ENCODE peak calls at places on chromosome 18, in nine cellular contexts. T is fibroblast of lung, M is K562, D is GM23248, H is GM23338, K is neural progenitor cell, O is OCI-LY7, X is HepG2, R is hepatocyte. W is an unnamed sample. For H3K36me3 and H3K79me2, the result is how much of the 10 kb centered on the place peaks cover.

GRCh38 chr18:48191494-48191893 is 217.7 kb downstream of the ZBTB7C start:
- DNase-seq in D (no peak), K (peak), M (no peak), X (no peak), O (no peak), H (no peak), R (no peak), T (no peak), W (no peak)

GRCh38 chr18:58525928-58526424 is 102.9 kb downstream of the ALPK2 start:
- DNase-seq in H (no peak), K (no peak), X (no peak), R (no peak), M (no peak), T (no peak), D (no peak), O (peak), W (no peak)

GRCh38 chr18:33821503-33821902 is 243.5 kb downstream of the ASXL3 start:
- DNase-seq in K (no peak), O (no peak), X (no peak), M (no peak), R (peak), D (peak), H (no peak), T (peak), W (peak)

GRCh38 chr18:24421831-24422230 is 4.6 kb upstream of the IMPACT start:
- DNase-seq in R (peak), M (no peak), K (no peak), D (no peak), X (no peak), T (no peak), O (no peak), H (no peak), W (no peak)

GRCh38 chr18:74689251-74689650 is 91.6 kb downstream of the ZNF407 start:
- DNase-seq in X (no peak), M (no peak), H (no peak), K (no peak), O (no peak), R (no peak), D (peak), T (peak), W (no peak)

GRCh38 chr18:48959921-48960920 is 9.5 kb upstream of the SMAD7 start:
- DNase-seq in O (no peak), D (peak), M (no peak), X (no peak), T (peak), K (peak), H (peak), R (peak), W (no peak)

GRCh38 chr18:59264136-59264571 is 9.1 kb downstream of the RAX start:
- DNase-seq in X (no peak), T (no peak), D (no peak), R (no peak), O (no peak), K (peak), M (no peak), H (peak), W (no peak)

GRCh38 chr18:69631281-69631680 is 230.6 kb downstream of the DOK6 start:
- DNase-seq in H (no peak), X (peak), K (no peak), O (no peak), R (no peak), D (no peak), T (peak), M (no peak), W (no peak)

GRCh38 chr18:51563401-51563800 is 365.9 kb upstream of the MEX3C start:
- DNase-seq in O (peak), D (no peak), K (peak), R (no peak), X (no peak), T (no peak), H (no peak), M (no peak), W (no peak)

GRCh38 chr18:13187498-13187897 is 31.1 kb upstream of the LDLRAD4 start:
- DNase-seq in M (no peak), D (no peak), O (no peak), T (no peak), R (no peak), H (no peak), K (no peak), X (no peak), W (no peak)

GRCh38 chr18:23498877-23499570 is 4.3 kb upstream of the RMC1 start:
- DNase-seq in T (peak), X (peak), H (peak), M (peak), R (peak), K (peak), O (peak), D (peak), W (no peak)

GRCh38 chr18:53380063-53380639 is 844.3 kb downstream of the MBD2 start:
- DNase-seq in M (peak), R (peak), D (peak), T (peak), K (peak), X (peak), H (peak), O (peak), W (no peak)

GRCh38 chr18:77632738-77633137 is 383.1 kb downstream of the GALR1 start:
- DNase-seq in H (no peak), R (no peak), T (no peak), K (no peak), O (peak), X (no peak), D (no peak), M (no peak), W (no peak)

GRCh38 chr18:77108001-77108692 is 24.4 kb downstream of the MBP start:
- DNase-seq in K (peak), O (peak), M (no peak), R (peak), X (no peak), T (peak), H (no peak), D (peak), W (no peak)

GRCh38 chr18:3248670-3249359 is 1.2 kb downstream of the MYL12A start:
- DNase-seq in R (peak), O (peak), T (peak), D (peak), M (peak), H (no peak), X (peak), K (peak), W (no peak)

GRCh38 chr18:49993299-49993698 is 180.0 kb upstream of the ACAA2 start:
- DNase-seq in K (no peak), M (no peak), H (no peak), X (no peak), R (no peak), D (no peak), T (no peak), O (no peak), W (no peak)

GRCh38 chr18:22347624-22348511 is 69.8 kb downstream of the CTAGE1 start:
- DNase-seq in R (peak), T (peak), K (no peak), H (no peak), M (no peak), D (peak), X (no peak), O (no peak), W (no peak)

GRCh38 chr18:33282709-33283333 is 157.7 kb downstream of the CCDC178 start:
- DNase-seq in X (no peak), D (no peak), R (no peak), H (no peak), T (no peak), M (no peak), K (no peak), O (no peak), W (no peak)

GRCh38 chr18:79706658-79707057 is 27.1 kb downstream of the CTDP1 start:
- DNase-seq in O (no peak), M (no peak), D (no peak), X (no peak), R (no peak), H (no peak), T (no peak), K (no peak), W (no peak)

GRCh38 chr18:11885278-11885991 is 22.7 kb downstream of the MPPE1 start:
- DNase-seq in H (no peak), K (no peak), X (peak), R (peak), D (no peak), T (no peak), O (no peak), M (no peak), W (no peak)
- H3K36me3 ChIP-seq in H (under half), K (under half), X (under half), R (under half), D (under half), T (under half), O (under half), M (under half), W (under half)

GRCh38 chr18:35610724-35611123 is 29.2 kb downstream of the GALNT1 start:
- DNase-seq in X (no peak), T (no peak), M (no peak), O (no peak), R (no peak), K (no peak), H (no peak), D (no peak), W (no peak)

GRCh38 chr18:35610089-35610488 is 28.5 kb downstream of the GALNT1 start:
- DNase-seq in H (peak), D (no peak), T (no peak), M (no peak), R (no peak), O (no peak), K (no peak), X (no peak), W (no peak)

GRCh38 chr18:35616074-35616473 is 34.5 kb downstream of the GALNT1 start:
- DNase-seq in T (no peak), O (no peak), H (no peak), R (no peak), K (no peak), M (no peak), D (no peak), X (no peak), W (no peak)

GRCh38 chr18:35609236-35609635 is 27.7 kb downstream of the GALNT1 start:
- DNase-seq in O (no peak), K (no peak), R (no peak), X (no peak), H (no peak), T (no peak), M (no peak), D (no peak), W (no peak)

GRCh38 chr18:35611518-35611917 is 30.0 kb downstream of the GALNT1 start:
- DNase-seq in M (no peak), O (no peak), T (peak), X (no peak), D (no peak), R (no peak), K (no peak), H (no peak), W (no peak)
- H3K79me2 ChIP-seq in M (under half), O (under half), T (under half), X (under half), D (half or more), R (half or more), K (half or more), H (half or more), W (under half)

GRCh38 chr18:28735731-28736130 is 558.8 kb upstream of the CDH2 start:
- DNase-seq in X (no peak), H (no peak), O (no peak), M (no peak), D (peak), R (no peak), T (peak), K (no peak), W (no peak)
- H2AFZ ChIP-seq in X (no peak), H (no peak), O (no peak), M (no peak), D (peak), R (no peak), T (no peak), K (no peak), W (no peak)

DNA sequence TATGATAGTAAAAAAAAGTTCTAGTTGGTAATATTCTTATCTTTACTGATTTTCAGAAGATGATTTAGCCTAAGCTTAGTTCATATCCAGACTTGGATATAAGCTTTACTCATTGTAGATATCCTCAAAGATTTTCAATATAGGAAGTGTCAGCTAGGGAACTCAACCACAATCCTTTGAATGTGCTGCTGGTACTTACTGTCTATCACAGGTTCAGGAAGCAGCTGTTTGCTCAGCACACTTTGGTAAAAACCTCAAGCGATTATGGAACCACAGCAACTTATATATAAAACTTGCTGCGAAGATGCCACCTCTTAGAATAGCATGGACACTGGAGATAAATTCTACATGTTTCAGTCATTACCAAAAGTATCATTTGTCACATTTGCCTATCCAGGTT is 60.1 kb upstream of the TNFRSF11A start:
- DNase-seq in T (no peak), M (no peak), H (no peak), X (no peak), O (no peak), K (no peak), R (no peak), D (no peak), W (no peak)
- H3K36me3 ChIP-seq in T (under half), M (half or more), H (under half), X (under half), O (under half), K (under half), R (under half), D (under half), W (under half)

W was measured in keratinocyte.